ENCODE peak calls at places on chromosome 6, in six cellular contexts. K is stomach, X is ovary, T is H1, B is tibial nerve, Y is uterus. S is an unnamed sample.

GRCh38 chr6:104639671-104640070 is 220.0 kb downstream of the HACE1 start:
- DNase-seq in X (no peak), B (no peak), T (no peak), K (no peak), Y (no peak), S (no peak)

GRCh38 chr6:146974346-146974745 is 229.9 kb upstream of the STXBP5 start:
- DNase-seq in B (no peak), X (no peak), T (no peak), K (no peak), Y (no peak), S (no peak)

GRCh38 chr6:169988769-169989550 is 237.5 kb downstream of the ERMARD start:
- DNase-seq in X (no peak), K (no peak), B (no peak), Y (no peak), T (no peak), S (no peak)

GRCh38 chr6:170026272-170027110 is 264.4 kb downstream of the DLL1 start:
- DNase-seq in K (peak; percentile 93), T (no peak), X (no peak), Y (no peak), B (no peak), S (no peak)

GRCh38 chr6:82025271-82025670 is 222.3 kb downstream of the IBTK start:
- DNase-seq in B (no peak), K (no peak), Y (no peak), X (no peak), T (no peak), S (no peak)

GRCh38 chr6:161748535-161749386 is 474.9 kb upstream of the AGPAT4 start:
- DNase-seq in B (peak; percentile 22), Y (no peak), T (peak; percentile 94), X (no peak), K (peak; percentile 51), S (no peak)

GRCh38 chr6:122825180-122825579 is 36.1 kb downstream of the SMPDL3A start:
- DNase-seq in B (no peak), T (no peak), K (no peak), Y (no peak), X (no peak), S (no peak)

GRCh38 chr6:15088904-15089568 is 156.8 kb upstream of the JARID2 start:
- DNase-seq in T (no peak), X (no peak), B (no peak), Y (no peak), K (no peak), S (no peak)

GRCh38 chr6:145887969-145888368 is 73.4 kb upstream of the FBXO30 start:
- DNase-seq in B (no peak), Y (no peak), X (peak; percentile 16), T (no peak), K (no peak), S (no peak)

GRCh38 chr6:18488526-18489270 is 101.5 kb downstream of the RNF144B start:
- DNase-seq in K (no peak), X (no peak), B (no peak), Y (no peak), T (no peak), S (no peak)

GRCh38 chr6:166076625-166077024 is 91.0 kb downstream of the TBXT start:
- DNase-seq in X (no peak), K (no peak), Y (no peak), T (peak; percentile 77), B (no peak), S (no peak)

GRCh38 chr6:31368461-31368860 is 11.5 kb upstream of the HLA-B start:
- DNase-seq in K (no peak), Y (no peak), T (no peak), X (no peak), B (no peak), S (no peak)

GRCh38 chr6:156789081-156789943 is 12.1 kb downstream of the ARID1B start:
- DNase-seq in X (no peak), K (no peak), B (no peak), T (no peak), Y (no peak), S (no peak)
- H3K4me1 ChIP-seq in X (peaks cover 23% of the 10 kb centered on the region), K (peaks cover 34% of the 10 kb centered on the region), B (no peaks in the 10 kb centered on the region), T (peaks cover 6% of the 10 kb centered on the region), Y (peaks cover 31% of the 10 kb centered on the region), S (peaks cover 96% of the 10 kb centered on the region)

GRCh38 chr6:43927525-43928210 is 157.7 kb downstream of the VEGFA start:
- DNase-seq in B (no peak), T (no peak), Y (no peak), K (peak; percentile 72), X (no peak), S (no peak)
- TF ChIP-seq CTCF in B (no peak), T (no peak), Y (no peak), K (no peak), X (no peak), S (no peak)

GRCh38 chr6:20606831-20607230 is 72.6 kb downstream of the CDKAL1 start:
- DNase-seq in B (no peak), T (no peak), K (no peak), X (no peak), Y (no peak), S (no peak)

GRCh38 chr6:20608371-20608770 is 74.1 kb downstream of the CDKAL1 start:
- DNase-seq in K (no peak), X (no peak), Y (no peak), T (no peak), B (no peak), S (no peak)

GRCh38 chr6:20608905-20609304 is 74.6 kb downstream of the CDKAL1 start:
- DNase-seq in T (no peak), K (no peak), B (no peak), X (no peak), Y (no peak), S (no peak)

GRCh38 chr6:20605581-20605980 is 71.3 kb downstream of the CDKAL1 start:
- DNase-seq in X (no peak), B (no peak), K (no peak), Y (no peak), T (no peak), S (no peak)

GRCh38 chr6:20610636-20611200 is 76.5 kb downstream of the CDKAL1 start:
- DNase-seq in T (no peak), X (no peak), K (no peak), B (no peak), Y (no peak), S (no peak)
- TF ChIP-seq POLR2A in T (no peak), X (no peak), K (no peak), B (no peak), Y (no peak), S (no peak)

GRCh38 chr6:53808302-53808881 is 13.6 kb downstream of the LRRC1 start:
- DNase-seq in B (no peak), Y (no peak), T (no peak), X (no peak), K (no peak), S (no peak)
- H3K4me1 ChIP-seq in B (no peaks in the 10 kb centered on the region), Y (no peaks in the 10 kb centered on the region), T (no peaks in the 10 kb centered on the region), X (peaks cover 5% of the 10 kb centered on the region), K (peaks cover 12% of the 10 kb centered on the region), S (peaks cover 32% of the 10 kb centered on the region)

GRCh38 chr6:28161410-28162079 is 19.9 kb downstream of the ZKSCAN8 start:
- DNase-seq in K (peak; percentile 59), T (peak; percentile 97), X (peak; percentile 75), Y (peak; percentile 44), B (peak; percentile 41), S (no peak)

GRCh38 chr6:28165566-28165965 is 23.9 kb downstream of the ZKSCAN8 start:
- DNase-seq in K (no peak), Y (no peak), X (no peak), B (no peak), T (no peak), S (no peak)

GRCh38 chr6:28159029-28159607 is 17.4 kb downstream of the ZKSCAN8 start:
- DNase-seq in T (no peak), B (no peak), K (no peak), X (no peak), Y (no peak), S (no peak)

GRCh38 chr6:28158318-28158717 is 16.6 kb downstream of the ZKSCAN8 start:
- DNase-seq in X (no peak), T (no peak), B (no peak), Y (no peak), K (no peak), S (no peak)

DNA sequence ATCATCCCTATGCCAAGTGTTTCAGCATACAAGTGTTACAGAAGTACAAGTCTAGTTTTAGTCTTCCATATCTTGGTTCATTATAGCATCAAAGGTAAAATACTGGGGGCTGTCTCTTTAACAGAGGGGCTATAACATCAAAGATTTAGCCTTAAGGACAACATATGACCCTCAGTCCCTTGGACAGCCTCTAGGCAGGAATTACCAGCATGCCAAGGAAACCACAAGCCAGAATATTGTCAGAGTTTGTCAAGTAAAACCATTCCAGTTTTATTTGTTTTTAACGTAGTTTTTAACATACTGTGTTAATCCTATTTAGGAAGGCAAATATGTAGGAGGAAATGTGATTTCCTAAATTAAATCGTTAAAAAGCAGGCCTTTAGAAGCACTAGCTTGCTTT is 18.6 kb downstream of the ZKSCAN8 start:
- DNase-seq in X (no peak), T (no peak), K (no peak), B (no peak), Y (no peak), S (no peak)
- TF ChIP-seq CTCF in X (no peak), T (no peak), K (no peak), B (no peak), Y (no peak), S (no peak)

GRCh38 chr6:29462022-29462421 is 5.1 kb downstream of the OR2H1 start:
- DNase-seq in B (no peak), K (no peak), Y (no peak), T (no peak), X (no peak), S (no peak)
- TF ChIP-seq POLR2A in B (no peak), K (no peak), Y (no peak), T (no peak), X (no peak), S (no peak)

GRCh38 chr6:44272999-44273566 is 2.8 kb downstream of the TMEM151B start:
- DNase-seq in B (no peak), K (no peak), X (no peak), T (no peak), Y (no peak), S (no peak)

GRCh38 chr6:44275749-44276648 is 5.7 kb downstream of the TMEM151B start:
- DNase-seq in T (no peak), K (no peak), B (no peak), Y (no peak), X (no peak), S (no peak)

GRCh38 chr6:44276667-44277640 is 6.7 kb downstream of the TMEM151B start:
- DNase-seq in B (no peak), Y (no peak), K (no peak), T (no peak), X (no peak), S (no peak)

GRCh38 chr6:44273617-44274016 is 3.4 kb downstream of the TMEM151B start:
- DNase-seq in B (no peak), T (no peak), K (no peak), X (no peak), Y (no peak), S (no peak)

GRCh38 chr6:44275271-44275748 is 5.1 kb downstream of the TMEM151B start:
- DNase-seq in Y (no peak), X (no peak), K (no peak), B (no peak), T (no peak), S (no peak)
- H3K4me1 ChIP-seq in Y (no peaks in the 10 kb centered on the region), X (no peaks in the 10 kb centered on the region), K (peaks cover 17% of the 10 kb centered on the region), B (no peaks in the 10 kb centered on the region), T (peaks cover 5% of the 10 kb centered on the region), S (peaks cover 10% of the 10 kb centered on the region)